ENCODE peak calls at places on chromosomes 12 and 14, in nine cellular contexts. One of them, this sample, is unnamed.

GRCh38 chr14:59069455-59069854 is 119.0 kb upstream of the DAAM1 start:
- DNase-seq in NCI-H2081: no peak
- DNase-seq in anterior cingulate cortex: no peak
- DNase-seq in ecto neural progenitor cell: no peak
- DNase-seq in HS-5: no peak
- DNase-seq in T-cell: no peak
- DNase-seq in retina: no peak
- DNase-seq in fibroblast of the aortic adventitia: no peak
- DNase-seq in AG04450: no peak
- DNase-seq in this sample: no peak

GRCh38 chr14:65164068-65164824 is 61.9 kb upstream of the MAX start:
- DNase-seq in AG04450: no peak
- DNase-seq in fibroblast of the aortic adventitia: peak
- DNase-seq in NCI-H2081: peak
- DNase-seq in HS-5: peak
- DNase-seq in T-cell: peak
- DNase-seq in ecto neural progenitor cell: no peak
- DNase-seq in anterior cingulate cortex: no peak
- DNase-seq in retina: no peak
- DNase-seq in this sample: no peak

GRCh38 chr12:111435661-111436201 is 30.0 kb downstream of the SH2B3 start:
- DNase-seq in fibroblast of the aortic adventitia: no peak
- DNase-seq in T-cell: no peak
- DNase-seq in anterior cingulate cortex: no peak
- DNase-seq in AG04450: no peak
- DNase-seq in HS-5: no peak
- DNase-seq in NCI-H2081: peak
- DNase-seq in ecto neural progenitor cell: no peak
- DNase-seq in retina: no peak
- DNase-seq in this sample: no peak

GRCh38 chr12:28088566-28089277 is 101.5 kb upstream of the CCDC91 start:
- DNase-seq in ecto neural progenitor cell: no peak
- DNase-seq in fibroblast of the aortic adventitia: peak
- DNase-seq in anterior cingulate cortex: no peak
- DNase-seq in NCI-H2081: no peak
- DNase-seq in T-cell: no peak
- DNase-seq in retina: no peak
- DNase-seq in AG04450: no peak
- DNase-seq in HS-5: no peak
- DNase-seq in this sample: no peak

GRCh38 chr12:117854339-117855012 is 114.3 kb downstream of the KSR2 start:
- DNase-seq in ecto neural progenitor cell: peak
- DNase-seq in HS-5: no peak
- DNase-seq in fibroblast of the aortic adventitia: peak
- DNase-seq in NCI-H2081: peak
- DNase-seq in T-cell: no peak
- DNase-seq in retina: peak
- DNase-seq in AG04450: no peak
- DNase-seq in anterior cingulate cortex: peak
- DNase-seq in this sample: no peak

GRCh38 chr14:42961509-42961908 is 1354.8 kb downstream of the LRFN5 start:
- DNase-seq in anterior cingulate cortex: no peak
- DNase-seq in ecto neural progenitor cell: no peak
- DNase-seq in HS-5: no peak
- DNase-seq in retina: no peak
- DNase-seq in NCI-H2081: no peak
- DNase-seq in T-cell: no peak
- DNase-seq in AG04450: no peak
- DNase-seq in fibroblast of the aortic adventitia: no peak
- DNase-seq in this sample: no peak

GRCh38 chr14:91029451-91030217 is 30.8 kb downstream of the RPS6KA5 start:
- DNase-seq in HS-5: no peak
- DNase-seq in ecto neural progenitor cell: no peak
- DNase-seq in NCI-H2081: no peak
- DNase-seq in fibroblast of the aortic adventitia: no peak
- DNase-seq in AG04450: no peak
- DNase-seq in anterior cingulate cortex: no peak
- DNase-seq in T-cell: no peak
- DNase-seq in retina: no peak
- DNase-seq in this sample: no peak

GRCh38 chr12:112900298-112901145 is 6.2 kb upstream of the OAS1 start:
- DNase-seq in NCI-H2081: peak
- DNase-seq in ecto neural progenitor cell: peak
- DNase-seq in HS-5: no peak
- DNase-seq in anterior cingulate cortex: no peak
- DNase-seq in fibroblast of the aortic adventitia: peak
- DNase-seq in retina: peak
- DNase-seq in T-cell: no peak
- DNase-seq in AG04450: no peak
- DNase-seq in this sample: peak

GRCh38 chr12:63994704-63995103 is 150.2 kb downstream of the SRGAP1 start:
- DNase-seq in NCI-H2081: no peak
- DNase-seq in retina: no peak
- DNase-seq in T-cell: no peak
- DNase-seq in ecto neural progenitor cell: no peak
- DNase-seq in anterior cingulate cortex: no peak
- DNase-seq in fibroblast of the aortic adventitia: peak
- DNase-seq in AG04450: no peak
- DNase-seq in HS-5: no peak
- DNase-seq in this sample: no peak